ENCODE peak calls at places on chromosomes 13 and 19, in six cellular contexts. F is GM06990, T is astrocyte, H is HFF-Myc, M is fibroblast of lung, X is IMR-90. A is an unnamed sample.

GRCh38 chr13:32427852-32428580 is at the start of gene N4BP2L1:
- DNase-seq in F (peak), T (no peak), H (no peak), M (peak), X (no peak), A (peak)

GRCh38 chr19:16509141-16510061 is 13.2 kb downstream of the C19orf44 start:
- DNase-seq in F (no peak), T (peak), H (no peak), M (peak), X (peak), A (no peak)

GRCh38 chr19:11420429-11420893 is 1.3 kb upstream of the RGL3 start:
- DNase-seq in F (no peak), T (no peak), H (no peak), M (peak), X (no peak), A (no peak)

GRCh38 chr13:64723735-64724134 is 2506.4 kb downstream of the PCDH9 start:
- DNase-seq in F (no peak), T (peak), H (peak), M (peak), X (peak), A (peak)

GRCh38 chr19:4369888-4370260 is 26.5 kb downstream of the MPND start:
- DNase-seq in F (peak), T (no peak), H (no peak), M (no peak), X (peak), A (peak)

GRCh38 chr13:108003626-108004025 is 211.7 kb downstream of the LIG4 start:
- DNase-seq in F (no peak), T (no peak), H (no peak), M (no peak), X (no peak), A (no peak)

GRCh38 chr19:18170714-18171255 is 2.8 kb upstream of the IFI30 start:
- DNase-seq in F (peak), T (no peak), H (no peak), M (no peak), X (no peak), A (no peak)

GRCh38 chr13:25905411-25906010 is 146.3 kb downstream of the SHISA2 start:
- DNase-seq in F (no peak), T (no peak), H (no peak), M (no peak), X (no peak), A (no peak)

GRCh38 chr13:114065141-114065925 is 67.1 kb downstream of the RASA3 start:
- DNase-seq in F (peak), T (peak), H (peak), M (peak), X (peak), A (peak)

GRCh38 chr19:53008061-53008778 is 5.5 kb upstream of the ERVV-1 start:
- DNase-seq in F (no peak), T (no peak), H (no peak), M (no peak), X (no peak), A (no peak)

GRCh38 chr13:32033744-32034143 is 2.2 kb downstream of the FRY start:
- DNase-seq in F (no peak), T (no peak), H (no peak), M (no peak), X (peak), A (peak)

GRCh38 chr13:66329988-66330429 is 900.1 kb downstream of the PCDH9 start:
- DNase-seq in F (no peak), T (peak), H (no peak), M (no peak), X (peak), A (peak)

GRCh38 chr13:43963726-43964125 is 84.0 kb downstream of the LACC1 start:
- DNase-seq in F (no peak), T (no peak), H (no peak), M (no peak), X (no peak), A (peak)

GRCh38 chr19:49347835-49348234 is 12.6 kb downstream of the CD37 start:
- DNase-seq in F (no peak), T (peak), H (peak), M (peak), X (peak), A (peak)
- TF ChIP-seq CTCF in F (no peak), T (peak), H (no peak), M (peak), X (peak), A (peak)

DNA sequence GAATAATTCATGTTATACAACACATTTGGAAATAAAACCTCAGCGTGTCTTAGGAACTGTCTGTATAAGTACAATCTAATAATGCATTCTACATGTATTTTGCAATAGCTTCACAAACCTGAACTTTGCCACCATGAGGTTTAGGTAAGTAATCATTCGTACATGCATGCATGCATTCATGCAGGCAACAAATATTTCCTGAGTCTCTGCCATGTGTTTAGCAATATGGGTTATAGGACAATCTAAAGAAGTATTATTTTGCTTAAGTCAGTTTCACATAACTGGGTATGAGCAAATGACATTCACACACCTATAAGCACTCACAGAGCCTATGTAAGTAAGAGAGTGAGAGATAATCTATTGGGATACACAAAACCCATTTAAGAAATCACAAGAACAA is 61.9 kb downstream of the EPSTI1 start:
- DNase-seq in F (no peak), T (no peak), H (no peak), M (no peak), X (no peak), A (peak)
- TF ChIP-seq CTCF in F (no peak), T (no peak), H (no peak), M (no peak), X (no peak), A (no peak)

DNA sequence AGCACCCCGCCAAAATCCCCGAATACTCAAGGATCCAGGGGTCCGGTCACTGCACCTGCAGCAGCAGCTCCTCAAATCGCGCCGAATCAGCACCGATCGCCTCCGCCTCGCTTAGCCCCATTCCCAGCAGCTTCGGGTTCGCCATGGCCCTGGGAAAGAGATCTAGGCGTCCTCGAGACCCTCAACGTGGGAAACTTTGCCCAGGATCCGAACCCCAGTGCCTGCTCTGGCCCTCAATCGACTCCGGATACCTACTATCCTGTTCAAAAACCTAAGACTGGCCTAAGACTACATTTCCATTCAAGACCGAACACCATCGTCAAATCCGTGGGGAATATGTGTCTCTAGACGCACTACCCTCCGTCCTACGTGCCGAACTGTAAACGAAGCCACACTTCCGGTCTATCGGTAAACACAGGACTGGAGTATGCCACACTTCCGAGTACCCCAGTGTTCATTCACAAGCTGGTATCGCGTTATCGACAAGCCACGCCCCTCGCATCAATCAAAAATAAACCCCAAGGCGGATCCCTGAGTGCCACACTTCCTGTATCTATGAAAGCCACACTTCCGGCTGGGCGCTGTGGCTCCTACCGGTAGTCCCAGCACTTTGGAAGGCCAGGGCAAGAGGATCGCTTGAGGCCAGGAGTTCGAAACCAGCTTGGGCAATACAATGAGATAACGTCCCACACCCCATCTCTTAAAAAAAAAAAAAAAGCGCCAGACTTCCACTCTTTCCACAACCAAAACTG is at the start of gene PIH1D1:
- DNase-seq in F (peak), T (peak), H (peak), M (peak), X (peak), A (peak)
- TF ChIP-seq CTCF in F (no peak), T (no peak), H (no peak), M (peak), X (no peak), A (peak)

DNA sequence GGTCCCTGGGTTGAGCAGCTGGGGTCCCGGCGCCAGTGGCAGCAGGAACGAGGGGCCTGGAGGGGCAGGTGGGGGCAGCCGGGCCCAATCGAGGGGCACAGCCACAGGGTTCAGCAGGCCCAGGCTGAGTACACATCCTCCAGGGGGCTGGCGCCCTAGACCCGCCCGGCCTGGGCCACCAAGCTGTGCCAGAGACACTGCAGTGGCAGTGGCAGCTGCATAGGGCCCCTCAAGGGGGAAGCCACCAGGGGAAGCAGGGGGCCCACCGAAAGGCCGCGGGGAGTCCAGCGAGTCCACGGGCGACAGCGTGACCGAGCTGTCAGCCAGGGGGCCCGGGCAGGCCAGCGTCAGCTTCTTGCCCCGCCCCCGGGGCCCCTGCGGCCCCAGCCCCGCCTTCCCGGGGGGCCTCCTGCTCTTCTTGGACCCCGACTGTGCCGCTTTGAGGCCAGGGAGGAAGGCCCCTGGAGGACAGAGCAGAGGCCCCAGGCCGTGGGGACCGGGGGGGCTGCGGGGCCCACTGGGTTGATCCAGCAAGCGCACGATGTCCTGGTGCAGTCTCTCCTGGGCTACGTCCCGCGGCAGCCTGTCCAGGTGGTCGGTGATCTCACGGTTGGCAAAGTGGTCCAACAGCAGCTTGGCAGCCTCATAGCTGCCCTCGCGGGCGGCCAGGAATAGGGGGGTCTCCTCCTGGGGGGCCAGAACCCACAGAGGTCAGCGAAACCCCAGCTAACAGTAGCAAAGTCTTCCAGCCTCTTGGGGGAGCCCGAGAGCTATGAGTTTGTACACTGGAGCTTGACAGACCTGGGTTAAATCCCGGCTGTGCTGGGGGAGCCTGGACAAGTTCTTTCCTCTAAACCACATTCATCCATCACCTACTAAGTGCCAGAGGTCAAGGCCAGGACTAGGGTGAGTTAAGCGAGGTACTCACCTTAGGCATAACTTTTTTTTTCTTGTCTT is 39.5 kb downstream of the NOTCH3 start:
- DNase-seq in F (no peak), T (no peak), H (no peak), M (no peak), X (peak), A (peak)
- TF ChIP-seq CTCF in F (peak), T (no peak), H (peak), M (peak), X (peak), A (peak)

DNA sequence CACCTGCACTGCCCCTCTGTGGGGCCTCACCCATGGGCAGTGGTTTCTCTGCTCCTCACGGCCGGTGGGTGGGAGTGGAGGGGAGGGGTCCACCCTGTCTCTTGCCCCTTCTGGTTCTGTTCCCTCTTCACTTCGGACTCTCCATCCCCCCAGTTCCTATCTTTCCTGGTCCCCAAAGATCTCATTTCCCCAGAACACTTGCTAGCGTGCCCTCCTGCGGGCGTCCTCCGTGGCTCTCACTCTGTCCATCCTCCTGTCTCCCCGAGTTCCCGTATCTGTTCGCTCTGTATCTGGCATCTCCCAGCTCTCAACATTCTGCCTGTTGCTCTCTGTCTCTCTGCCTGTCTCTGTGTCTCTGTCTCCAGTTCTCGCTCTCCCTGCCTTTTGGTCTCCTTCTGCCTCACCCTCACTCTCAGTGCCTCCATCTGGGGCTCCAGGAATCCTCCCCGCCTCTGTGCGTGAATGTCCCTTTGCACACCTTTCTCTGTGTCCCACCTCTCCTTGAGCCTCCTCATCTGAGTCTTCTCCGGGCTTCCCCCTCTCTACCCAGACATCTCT is 363 bp downstream of the SPIB start:
- DNase-seq in F (no peak), T (no peak), H (no peak), M (no peak), X (no peak), A (no peak)
- TF ChIP-seq CTCF in F (no peak), T (no peak), H (no peak), M (no peak), X (no peak), A (no peak)

GRCh38 chr13:30158774-30159445 is 148.4 kb downstream of the KATNAL1 start:
- DNase-seq in F (no peak), T (peak), H (peak), M (peak), X (peak), A (peak)
- TF ChIP-seq CTCF in F (peak), T (peak), H (peak), M (peak), X (peak), A (peak)